ENCODE peak calls at places on chromosomes 11 and 22, in nine cellular contexts. One of them, this sample, is unnamed.

GRCh38 chr11:61833478-61833877 is 5.4 kb downstream of the FADS2 start:
- DNase-seq in RWPE1: no peak
- DNase-seq in brain microvascular endothelial cell: no peak
- DNase-seq in neural crest cell: no peak
- DNase-seq in HFF-Myc: no peak
- DNase-seq in tibial artery: no peak
- DNase-seq in psoas muscle: no peak
- DNase-seq in type B pancreatic cell: no peak
- DNase-seq in HFFc6: no peak
- DNase-seq in this sample: no peak

GRCh38 chr11:76919887-76920746 is 59.4 kb downstream of the ACER3 start:
- DNase-seq in HFFc6: peak
- DNase-seq in neural crest cell: peak
- DNase-seq in psoas muscle: peak
- DNase-seq in HFF-Myc: peak
- DNase-seq in RWPE1: peak
- DNase-seq in type B pancreatic cell: peak
- DNase-seq in brain microvascular endothelial cell: peak
- DNase-seq in tibial artery: peak
- DNase-seq in this sample: peak

GRCh38 chr11:122601131-122602125 is 54.1 kb upstream of the UBASH3B start:
- DNase-seq in neural crest cell: no peak
- DNase-seq in brain microvascular endothelial cell: peak
- DNase-seq in type B pancreatic cell: no peak
- DNase-seq in HFFc6: peak
- DNase-seq in HFF-Myc: peak
- DNase-seq in RWPE1: peak
- DNase-seq in tibial artery: no peak
- DNase-seq in psoas muscle: no peak
- DNase-seq in this sample: peak

GRCh38 chr11:44989831-44990566 is 39.3 kb upstream of the TP53I11 start:
- DNase-seq in neural crest cell: no peak
- DNase-seq in brain microvascular endothelial cell: no peak
- DNase-seq in type B pancreatic cell: peak
- DNase-seq in tibial artery: peak
- DNase-seq in HFFc6: no peak
- DNase-seq in psoas muscle: peak
- DNase-seq in HFF-Myc: no peak
- DNase-seq in RWPE1: peak
- DNase-seq in this sample: no peak

GRCh38 chr11:36027731-36028130 is 83.9 kb downstream of the LDLRAD3 start:
- DNase-seq in psoas muscle: peak
- DNase-seq in brain microvascular endothelial cell: no peak
- DNase-seq in tibial artery: no peak
- DNase-seq in RWPE1: no peak
- DNase-seq in type B pancreatic cell: no peak
- DNase-seq in HFFc6: no peak
- DNase-seq in HFF-Myc: no peak
- DNase-seq in neural crest cell: no peak
- DNase-seq in this sample: no peak

GRCh38 chr11:73493838-73494598 is 103.9 kb downstream of the FAM168A start:
- DNase-seq in neural crest cell: no peak
- DNase-seq in brain microvascular endothelial cell: peak
- DNase-seq in RWPE1: peak
- DNase-seq in HFFc6: peak
- DNase-seq in type B pancreatic cell: no peak
- DNase-seq in psoas muscle: no peak
- DNase-seq in tibial artery: no peak
- DNase-seq in HFF-Myc: no peak
- DNase-seq in this sample: peak

GRCh38 chr11:76669901-76670474 is 559 bp downstream of the LRRC32 start:
- DNase-seq in HFF-Myc: no peak
- DNase-seq in brain microvascular endothelial cell: peak
- DNase-seq in type B pancreatic cell: no peak
- DNase-seq in RWPE1: no peak
- DNase-seq in psoas muscle: peak
- DNase-seq in tibial artery: peak
- DNase-seq in HFFc6: peak
- DNase-seq in neural crest cell: no peak
- DNase-seq in this sample: peak

GRCh38 chr11:106668147-106668546 is 350.1 kb downstream of the GUCY1A2 start:
- DNase-seq in neural crest cell: no peak
- DNase-seq in psoas muscle: no peak
- DNase-seq in type B pancreatic cell: no peak
- DNase-seq in HFF-Myc: peak
- DNase-seq in RWPE1: no peak
- DNase-seq in tibial artery: no peak
- DNase-seq in HFFc6: peak
- DNase-seq in brain microvascular endothelial cell: peak
- DNase-seq in this sample: peak

GRCh38 chr11:74581954-74582547 is 10.3 kb upstream of the POLD3 start:
- DNase-seq in HFFc6: no peak
- DNase-seq in type B pancreatic cell: no peak
- DNase-seq in tibial artery: no peak
- DNase-seq in psoas muscle: no peak
- DNase-seq in HFF-Myc: no peak
- DNase-seq in neural crest cell: no peak
- DNase-seq in brain microvascular endothelial cell: no peak
- DNase-seq in RWPE1: no peak
- DNase-seq in this sample: no peak

GRCh38 chr22:18056802-18057474 is 20.9 kb upstream of the PEX26 start:
- DNase-seq in HFF-Myc: no peak
- DNase-seq in HFFc6: no peak
- DNase-seq in tibial artery: no peak
- DNase-seq in RWPE1: no peak
- DNase-seq in type B pancreatic cell: no peak
- DNase-seq in brain microvascular endothelial cell: no peak
- DNase-seq in neural crest cell: no peak
- DNase-seq in psoas muscle: no peak
- DNase-seq in this sample: no peak

GRCh38 chr11:12284321-12285050 is 92.9 kb upstream of the PARVA start:
- DNase-seq in brain microvascular endothelial cell: peak
- DNase-seq in tibial artery: no peak
- DNase-seq in type B pancreatic cell: peak
- DNase-seq in neural crest cell: no peak
- DNase-seq in HFFc6: no peak
- DNase-seq in RWPE1: no peak
- DNase-seq in HFF-Myc: peak
- DNase-seq in psoas muscle: no peak
- DNase-seq in this sample: peak

GRCh38 chr22:41596776-41597634 is 7.4 kb upstream of the PMM1 start:
- DNase-seq in RWPE1: no peak
- DNase-seq in HFF-Myc: no peak
- DNase-seq in brain microvascular endothelial cell: peak
- DNase-seq in tibial artery: peak
- DNase-seq in type B pancreatic cell: no peak
- DNase-seq in psoas muscle: peak
- DNase-seq in HFFc6: peak
- DNase-seq in neural crest cell: peak
- DNase-seq in this sample: no peak

DNA sequence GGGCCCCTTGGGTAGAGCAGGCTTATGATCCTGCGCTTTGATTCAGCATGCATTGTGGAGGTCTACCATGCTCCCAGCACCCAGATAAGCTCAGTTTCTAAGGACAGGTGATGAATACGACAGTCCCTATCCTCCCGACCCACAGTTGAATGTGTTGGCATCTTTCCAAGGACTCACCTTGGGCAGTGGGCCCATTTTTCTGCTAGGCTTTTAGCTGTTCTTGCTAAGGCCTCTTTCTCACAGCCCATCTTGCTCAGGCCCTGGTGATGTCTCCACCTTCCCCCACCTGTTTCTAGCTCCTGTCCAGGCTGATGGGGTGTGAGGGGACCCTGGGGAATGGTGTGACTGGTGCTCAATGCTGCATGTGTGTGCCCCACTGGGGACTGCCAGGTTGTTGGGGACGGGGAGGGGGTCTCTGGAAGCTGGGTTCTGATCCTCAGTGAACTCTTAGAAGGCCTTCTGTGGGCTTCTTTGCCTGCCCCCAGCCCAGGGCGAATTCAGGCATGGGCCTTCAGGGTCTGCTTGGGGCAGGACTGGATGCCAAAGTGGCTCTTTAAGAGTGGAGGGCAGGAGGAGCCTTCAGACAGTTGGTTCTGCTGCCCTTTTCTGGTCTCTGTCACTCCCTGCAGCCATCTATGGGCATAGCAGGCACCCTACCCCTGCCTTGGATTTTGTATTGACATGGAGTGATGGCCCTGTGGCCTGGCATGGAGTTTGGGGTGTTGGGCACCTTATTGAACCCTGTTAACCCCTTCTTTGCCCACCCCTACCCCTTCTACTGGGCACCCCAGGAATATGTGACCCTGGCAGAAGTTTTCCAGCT is 33.1 kb downstream of the PHLDB1 start:
- DNase-seq in psoas muscle: no peak
- DNase-seq in tibial artery: no peak
- DNase-seq in RWPE1: no peak
- DNase-seq in brain microvascular endothelial cell: no peak
- DNase-seq in type B pancreatic cell: no peak
- DNase-seq in HFF-Myc: no peak
- DNase-seq in neural crest cell: no peak
- DNase-seq in HFFc6: no peak
- DNase-seq in this sample: no peak
- TF ChIP-seq CTCF in psoas muscle: peak
- TF ChIP-seq CTCF in tibial artery: no peak
- TF ChIP-seq CTCF in RWPE1: peak
- TF ChIP-seq CTCF in brain microvascular endothelial cell: no peak
- TF ChIP-seq CTCF in type B pancreatic cell: no peak
- TF ChIP-seq CTCF in HFF-Myc: no peak
- TF ChIP-seq CTCF in neural crest cell: no peak
- TF ChIP-seq CTCF in HFFc6: no peak
- TF ChIP-seq CTCF in this sample: peak

DNA sequence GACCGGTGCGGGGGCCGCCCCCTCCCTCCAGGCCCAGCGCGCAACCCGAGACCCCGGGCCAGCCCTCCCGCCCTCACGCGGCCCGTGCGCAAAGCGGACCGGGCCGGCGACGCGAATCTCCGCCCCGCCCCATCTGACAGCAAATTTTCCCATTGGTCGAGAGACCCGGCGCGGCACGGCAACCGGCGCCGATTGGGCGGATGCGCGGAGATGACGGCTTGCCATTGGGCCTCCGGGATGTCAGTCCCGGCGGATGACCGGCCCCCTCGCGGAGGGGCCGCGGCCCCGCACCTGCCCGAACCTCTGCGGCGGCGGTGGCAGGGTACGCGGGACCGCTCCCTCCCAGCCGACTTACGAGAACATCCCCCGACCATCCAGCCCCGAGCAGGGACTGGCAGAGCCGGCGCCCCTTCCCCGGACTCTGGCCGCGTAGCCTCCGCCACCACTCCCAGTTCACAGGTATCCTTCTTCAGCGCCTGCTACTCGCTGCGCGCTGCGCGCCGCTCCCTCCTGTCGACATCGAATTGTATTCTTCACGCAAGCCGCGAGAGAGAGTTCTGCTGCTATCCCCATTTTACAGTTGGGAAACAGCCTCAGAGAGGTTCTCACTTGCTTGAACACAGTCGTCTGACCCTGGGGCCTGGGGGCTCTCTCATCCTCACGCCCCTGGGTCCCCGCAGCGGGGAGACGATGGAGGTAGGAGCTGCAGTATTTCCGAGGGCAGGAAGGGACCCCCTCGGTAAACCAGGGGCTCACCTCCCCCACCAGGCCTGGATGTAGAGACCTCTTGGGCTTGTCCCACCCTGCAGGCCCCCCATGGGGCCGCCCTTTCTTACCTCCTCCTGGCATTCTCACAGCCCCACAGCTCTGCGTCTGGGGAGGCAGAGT is at the start of gene ARVCF:
- DNase-seq in HFFc6: peak
- DNase-seq in type B pancreatic cell: peak
- DNase-seq in tibial artery: peak
- DNase-seq in brain microvascular endothelial cell: peak
- DNase-seq in psoas muscle: peak
- DNase-seq in HFF-Myc: peak
- DNase-seq in RWPE1: peak
- DNase-seq in neural crest cell: peak
- DNase-seq in this sample: peak
- TF ChIP-seq CTCF in HFFc6: peak
- TF ChIP-seq CTCF in type B pancreatic cell: peak
- TF ChIP-seq CTCF in tibial artery: peak
- TF ChIP-seq CTCF in brain microvascular endothelial cell: no peak
- TF ChIP-seq CTCF in psoas muscle: peak
- TF ChIP-seq CTCF in HFF-Myc: no peak
- TF ChIP-seq CTCF in RWPE1: no peak
- TF ChIP-seq CTCF in neural crest cell: peak
- TF ChIP-seq CTCF in this sample: no peak

DNA sequence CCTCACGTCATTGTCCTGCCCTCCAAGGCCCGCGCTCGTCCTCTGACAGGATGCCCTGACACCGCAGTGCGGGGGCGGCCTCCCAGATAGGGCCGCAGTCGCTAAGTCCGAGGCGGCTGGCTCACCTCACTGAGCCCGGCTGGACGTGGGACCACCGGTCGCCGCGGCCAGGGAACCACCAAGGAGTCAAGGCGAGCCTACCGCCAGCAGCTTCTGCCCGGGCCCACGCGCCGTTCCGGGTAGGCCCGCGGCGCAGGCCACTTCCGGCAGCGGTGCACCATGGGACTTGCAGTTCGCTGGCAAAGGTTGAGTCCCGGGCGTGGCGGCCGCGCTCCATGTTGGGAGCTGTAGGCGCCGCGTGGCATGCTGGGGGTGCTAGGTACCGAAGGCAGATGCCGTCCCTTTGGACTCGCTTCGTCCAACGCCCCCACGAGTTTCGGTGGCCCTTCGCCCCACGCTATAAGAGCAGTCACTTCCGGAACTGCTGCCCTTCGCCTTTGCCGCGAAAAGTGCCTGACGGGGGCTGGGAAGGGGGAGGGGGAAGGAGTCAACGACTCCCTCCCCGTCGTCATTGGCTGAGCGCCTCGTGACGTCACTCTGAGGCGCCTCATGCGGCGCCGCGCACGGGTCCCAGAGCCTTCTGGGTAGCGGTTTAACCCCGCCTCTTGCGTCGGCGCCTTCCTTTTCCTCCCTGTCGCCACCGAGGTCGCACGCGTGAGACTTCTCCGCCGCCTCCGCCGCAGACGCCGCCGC is at the start of gene RPLP2:
- DNase-seq in HFFc6: peak
- DNase-seq in type B pancreatic cell: peak
- DNase-seq in RWPE1: peak
- DNase-seq in psoas muscle: peak
- DNase-seq in brain microvascular endothelial cell: peak
- DNase-seq in neural crest cell: peak
- DNase-seq in HFF-Myc: peak
- DNase-seq in tibial artery: peak
- DNase-seq in this sample: peak
- TF ChIP-seq CTCF in HFFc6: no peak
- TF ChIP-seq CTCF in type B pancreatic cell: no peak
- TF ChIP-seq CTCF in RWPE1: no peak
- TF ChIP-seq CTCF in psoas muscle: no peak
- TF ChIP-seq CTCF in brain microvascular endothelial cell: no peak
- TF ChIP-seq CTCF in neural crest cell: no peak
- TF ChIP-seq CTCF in HFF-Myc: no peak
- TF ChIP-seq CTCF in tibial artery: peak
- TF ChIP-seq CTCF in this sample: no peak

DNA sequence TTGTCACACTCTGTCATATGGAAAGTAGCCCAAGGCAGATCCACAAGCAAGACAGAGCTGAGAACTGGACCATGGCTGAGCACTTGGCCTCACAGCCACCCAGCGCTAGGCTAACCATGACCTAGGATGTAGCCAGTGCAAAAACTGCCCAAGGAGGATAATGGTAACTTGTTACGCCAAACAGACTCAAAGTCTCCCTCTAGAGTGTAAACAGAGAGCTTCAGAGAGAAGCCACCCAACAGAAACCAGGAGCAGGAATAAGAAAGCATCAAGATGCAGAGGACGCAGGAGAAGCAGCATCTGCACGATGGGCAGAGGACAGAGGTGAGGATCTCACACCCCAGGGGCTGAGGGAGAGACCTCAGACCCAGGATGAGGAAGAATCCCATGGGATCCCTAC is 97.9 kb downstream of the RCN1 start:
- DNase-seq in HFF-Myc: no peak
- DNase-seq in psoas muscle: no peak
- DNase-seq in neural crest cell: no peak
- DNase-seq in brain microvascular endothelial cell: no peak
- DNase-seq in type B pancreatic cell: no peak
- DNase-seq in tibial artery: no peak
- DNase-seq in RWPE1: no peak
- DNase-seq in HFFc6: no peak
- DNase-seq in this sample: no peak
- TF ChIP-seq CTCF in HFF-Myc: no peak
- TF ChIP-seq CTCF in psoas muscle: no peak
- TF ChIP-seq CTCF in neural crest cell: no peak
- TF ChIP-seq CTCF in brain microvascular endothelial cell: peak
- TF ChIP-seq CTCF in type B pancreatic cell: no peak
- TF ChIP-seq CTCF in tibial artery: no peak
- TF ChIP-seq CTCF in RWPE1: no peak
- TF ChIP-seq CTCF in HFFc6: peak
- TF ChIP-seq CTCF in this sample: no peak